ENCODE peak calls at places on chromosome 6, in four cellular contexts. J is fibroblast of lung, A is heart left ventricle, U is uterus. L is an unnamed sample.

GRCh38 chr6:104014560-104014959 is 845.2 kb downstream of the HACE1 start:
- DNase-seq in J (no peak), A (no peak), U (no peak), L (no peak)

GRCh38 chr6:15994814-15995459 is 133.9 kb upstream of the MYLIP start:
- DNase-seq in J (no peak), A (no peak), U (no peak), L (no peak)

GRCh38 chr6:23589811-23590210 is 536.2 kb upstream of the NRSN1 start:
- DNase-seq in A (no peak), J (no peak), U (no peak), L (peak)

GRCh38 chr6:1383729-1384548 is 5.4 kb upstream of the FOXF2 start:
- DNase-seq in A (no peak), U (no peak), J (peak), L (no peak)

GRCh38 chr6:139895205-139895793 is 520.9 kb upstream of the CITED2 start:
- DNase-seq in J (no peak), A (no peak), U (no peak), L (peak)

GRCh38 chr6:123529058-123529457 is 107.7 kb downstream of the TRDN start:
- DNase-seq in J (no peak), A (no peak), U (no peak), L (no peak)

GRCh38 chr6:52271852-52272460 is 12.6 kb downstream of the MCM3 start:
- DNase-seq in A (no peak), J (no peak), U (no peak), L (no peak)

GRCh38 chr6:123118811-123119210 is 122.8 kb downstream of the CLVS2 start:
- DNase-seq in U (no peak), J (no peak), A (no peak), L (no peak)

GRCh38 chr6:8182209-8182845 is 80.0 kb upstream of the EEF1E1 start:
- DNase-seq in U (no peak), J (peak), A (no peak), L (peak)

GRCh38 chr6:143130928-143131327 is 70.2 kb downstream of the AIG1 start:
- DNase-seq in A (no peak), U (no peak), J (no peak), L (no peak)

GRCh38 chr6:53239526-53239925 is 90.9 kb upstream of the GCM1 start:
- DNase-seq in U (no peak), J (no peak), A (no peak), L (no peak)

GRCh38 chr6:15395087-15395486 is 149.2 kb downstream of the JARID2 start:
- DNase-seq in U (no peak), A (no peak), J (no peak), L (no peak)

GRCh38 chr6:20954325-20954724 is 420.1 kb downstream of the CDKAL1 start:
- DNase-seq in U (no peak), A (no peak), J (no peak), L (no peak)

GRCh38 chr6:115524821-115525220 is 535.9 kb downstream of the FRK start:
- DNase-seq in U (no peak), J (no peak), A (no peak), L (no peak)

GRCh38 chr6:36320475-36320874 is 16.2 kb downstream of the BNIP5 start:
- DNase-seq in A (no peak), J (no peak), U (no peak), L (peak)

GRCh38 chr6:52576392-52577021 is 353 bp downstream of the TRAM2 start:
- DNase-seq in J (peak), U (no peak), A (peak), L (peak)

GRCh38 chr6:41046084-41046483 is 3.8 kb downstream of the TSPO2 start:
- DNase-seq in A (no peak), J (no peak), U (no peak), L (no peak)

GRCh38 chr6:18160921-18161320 is 5.7 kb downstream of the KDM1B start:
- DNase-seq in A (no peak), J (no peak), U (no peak), L (no peak)

GRCh38 chr6:22062807-22063408 is 233.9 kb downstream of the PRL start:
- DNase-seq in J (no peak), A (no peak), U (no peak), L (no peak)

GRCh38 chr6:136201735-136202134 is 48.4 kb downstream of the MTFR2 start:
- DNase-seq in J (peak), U (no peak), A (no peak), L (peak)
- TF ChIP-seq CTCF in J (no peak), U (no peak), A (no peak), L (peak)

GRCh38 chr6:118895241-118895561 is 1.2 kb downstream of the ASF1A start:
- DNase-seq in A (no peak), U (no peak), J (no peak), L (no peak)

GRCh38 chr6:118897386-118897785 is 3.4 kb downstream of the ASF1A start:
- DNase-seq in A (no peak), U (no peak), J (no peak), L (no peak)

GRCh38 chr6:118894425-118895240 is 681 bp downstream of the ASF1A start:
- DNase-seq in A (peak), J (peak), U (peak), L (peak)

GRCh38 chr6:118893882-118894424 is at the start of gene ASF1A:
- DNase-seq in J (peak), A (peak), U (peak), L (peak)

GRCh38 chr6:118896339-118897136 is 2.6 kb downstream of the ASF1A start:
- DNase-seq in U (no peak), J (peak), A (no peak), L (peak)
- TF ChIP-seq CTCF in U (no peak), J (peak), A (peak), L (peak)

GRCh38 chr6:37536462-37537225 is 37.0 kb upstream of the CCDC167 start:
- DNase-seq in U (no peak), J (no peak), A (no peak), L (no peak)

GRCh38 chr6:37535701-37536461 is 36.2 kb upstream of the CCDC167 start:
- DNase-seq in A (no peak), U (no peak), J (no peak), L (no peak)

GRCh38 chr6:37539706-37540352 is 40.1 kb upstream of the CCDC167 start:
- DNase-seq in U (no peak), A (no peak), J (no peak), L (no peak)

GRCh38 chr6:37540390-37540789 is 40.7 kb upstream of the CCDC167 start:
- DNase-seq in J (no peak), U (no peak), A (no peak), L (no peak)

GRCh38 chr6:37538107-37538506 is 38.4 kb upstream of the CCDC167 start:
- DNase-seq in U (no peak), A (no peak), J (no peak), L (no peak)
- TF ChIP-seq CTCF in U (no peak), A (no peak), J (no peak), L (peak)

GRCh38 chr6:141682391-141682790 is 450.3 kb upstream of the GJE1 start:
- DNase-seq in A (no peak), U (no peak), J (no peak), L (no peak)

GRCh38 chr6:141675957-141676356 is 456.8 kb upstream of the GJE1 start:
- DNase-seq in J (peak), A (no peak), U (no peak), L (peak)

GRCh38 chr6:141677598-141678211 is 455.0 kb upstream of the GJE1 start:
- DNase-seq in A (no peak), J (peak), U (no peak), L (peak)
- TF ChIP-seq CTCF in A (peak), J (peak), U (peak), L (peak)

DNA sequence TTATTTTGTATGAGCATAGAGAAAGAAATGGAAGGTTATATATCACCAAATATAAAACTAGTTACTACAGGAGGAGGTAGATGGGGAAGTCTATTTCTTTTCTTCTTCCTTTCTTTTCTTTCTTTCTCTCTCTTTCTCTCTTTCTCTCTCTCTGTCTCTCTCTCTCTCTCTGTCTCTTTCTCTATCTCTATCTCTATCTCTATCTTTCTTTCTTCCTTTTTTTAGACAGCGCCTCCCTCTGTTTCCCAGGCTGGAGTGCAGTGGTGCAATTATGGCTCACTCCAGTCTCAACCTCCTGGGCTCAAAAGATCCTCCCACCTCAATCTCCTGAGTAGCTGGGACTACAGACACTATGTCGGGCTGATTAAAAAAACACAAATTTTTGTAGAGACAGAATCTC is 10.2 kb upstream of the SGK1 start:
- DNase-seq in J (no peak), U (no peak), A (no peak), L (no peak)
- TF ChIP-seq CTCF in J (no peak), U (no peak), A (no peak), L (no peak)